ENCODE peak calls at places on chromosome 5, in eight cellular contexts. One of them, this sample, is unnamed.
A peak's percentile ranks its signal among the peaks of the same experiment; 100 is the strongest.

GRCh38 chr5:66306844-66307315 is 162.8 kb downstream of the SREK1 start:
- DNase-seq in H1: no peak
- DNase-seq in GM12878: no peak
- DNase-seq in SK-N-SH: no peak
- DNase-seq in HepG2: no peak
- DNase-seq in K562: no peak
- DNase-seq in IMR-90: no peak
- DNase-seq in A549: no peak
- DNase-seq in this sample: no peak

GRCh38 chr5:98777295-98777694 is 3.8 kb downstream of the RGMB start:
- DNase-seq in IMR-90: no peak
- DNase-seq in GM12878: no peak
- DNase-seq in SK-N-SH: no peak
- DNase-seq in A549: no peak
- DNase-seq in H1: no peak
- DNase-seq in HepG2: no peak
- DNase-seq in K562: no peak
- DNase-seq in this sample: no peak

GRCh38 chr5:38802125-38802524 is 43.7 kb upstream of the OSMR start:
- DNase-seq in HepG2: no peak
- DNase-seq in H1: no peak
- DNase-seq in A549: no peak
- DNase-seq in SK-N-SH: no peak
- DNase-seq in GM12878: no peak
- DNase-seq in K562: no peak
- DNase-seq in IMR-90: no peak
- DNase-seq in this sample: no peak

GRCh38 chr5:91983869-91984268 is 600.8 kb upstream of the ARRDC3 start:
- DNase-seq in IMR-90: peak; percentile 11
- DNase-seq in A549: no peak
- DNase-seq in H1: no peak
- DNase-seq in GM12878: no peak
- DNase-seq in HepG2: no peak
- DNase-seq in SK-N-SH: no peak
- DNase-seq in K562: no peak
- DNase-seq in this sample: no peak

GRCh38 chr5:93886917-93887361 is 145.5 kb upstream of the POU5F2 start:
- DNase-seq in K562: no peak
- DNase-seq in H1: no peak
- DNase-seq in GM12878: no peak
- DNase-seq in SK-N-SH: no peak
- DNase-seq in A549: no peak
- DNase-seq in IMR-90: peak; percentile 21
- DNase-seq in HepG2: no peak
- DNase-seq in this sample: no peak

GRCh38 chr5:172757394-172758010 is 13.5 kb downstream of the DUSP1 start:
- DNase-seq in SK-N-SH: no peak
- DNase-seq in K562: no peak
- DNase-seq in HepG2: no peak
- DNase-seq in A549: no peak
- DNase-seq in GM12878: no peak
- DNase-seq in H1: no peak
- DNase-seq in IMR-90: no peak
- DNase-seq in this sample: no peak

GRCh38 chr5:79488058-79488457 is 25.9 kb downstream of the HOMER1 start:
- DNase-seq in K562: no peak
- DNase-seq in H1: no peak
- DNase-seq in IMR-90: no peak
- DNase-seq in HepG2: no peak
- DNase-seq in SK-N-SH: peak; percentile 33
- DNase-seq in GM12878: no peak
- DNase-seq in A549: no peak
- DNase-seq in this sample: no peak

GRCh38 chr5:5666389-5666788 is 243.9 kb downstream of the ICE1 start:
- DNase-seq in IMR-90: no peak
- DNase-seq in A549: no peak
- DNase-seq in GM12878: no peak
- DNase-seq in HepG2: no peak
- DNase-seq in SK-N-SH: peak; percentile 69
- DNase-seq in H1: no peak
- DNase-seq in K562: no peak
- DNase-seq in this sample: no peak

GRCh38 chr5:116577064-116577788 is 2.6 kb upstream of the SEMA6A start:
- DNase-seq in GM12878: peak; percentile 92
- DNase-seq in SK-N-SH: no peak
- DNase-seq in HepG2: no peak
- DNase-seq in A549: no peak
- DNase-seq in K562: no peak
- DNase-seq in IMR-90: no peak
- DNase-seq in H1: no peak
- DNase-seq in this sample: no peak

GRCh38 chr5:134136221-134136631 is 21.7 kb downstream of the TCF7 start:
- DNase-seq in H1: no peak
- DNase-seq in K562: no peak
- DNase-seq in SK-N-SH: no peak
- DNase-seq in HepG2: no peak
- DNase-seq in GM12878: no peak
- DNase-seq in A549: no peak
- DNase-seq in IMR-90: no peak
- DNase-seq in this sample: no peak

GRCh38 chr5:98872679-98873078 is 56.1 kb downstream of the CHD1 start:
- DNase-seq in HepG2: no peak
- DNase-seq in A549: no peak
- DNase-seq in IMR-90: peak; percentile 37
- DNase-seq in SK-N-SH: no peak
- DNase-seq in H1: no peak
- DNase-seq in K562: no peak
- DNase-seq in GM12878: no peak
- DNase-seq in this sample: no peak

GRCh38 chr5:172877496-172878260 is 43.6 kb downstream of the ERGIC1 start:
- DNase-seq in IMR-90: no peak
- DNase-seq in SK-N-SH: no peak
- DNase-seq in GM12878: no peak
- DNase-seq in A549: no peak
- DNase-seq in K562: no peak
- DNase-seq in HepG2: no peak
- DNase-seq in H1: no peak
- DNase-seq in this sample: no peak

GRCh38 chr5:81768960-81769452 is 18.1 kb upstream of the SSBP2 start:
- DNase-seq in H1: no peak
- DNase-seq in GM12878: no peak
- DNase-seq in SK-N-SH: no peak
- DNase-seq in HepG2: peak; percentile 3
- DNase-seq in K562: no peak
- DNase-seq in A549: peak; percentile 81
- DNase-seq in IMR-90: peak; percentile 87
- DNase-seq in this sample: peak; percentile 35

GRCh38 chr5:10588779-10589447 is 25.0 kb downstream of the ANKRD33B start:
- DNase-seq in IMR-90: no peak
- DNase-seq in SK-N-SH: no peak
- DNase-seq in GM12878: no peak
- DNase-seq in A549: no peak
- DNase-seq in HepG2: no peak
- DNase-seq in K562: peak; percentile 99
- DNase-seq in H1: no peak
- DNase-seq in this sample: no peak

GRCh38 chr5:75239681-75240080 is 3.0 kb upstream of the ANKRD31 start:
- DNase-seq in K562: no peak
- DNase-seq in HepG2: peak; percentile 28
- DNase-seq in SK-N-SH: no peak
- DNase-seq in IMR-90: no peak
- DNase-seq in GM12878: no peak
- DNase-seq in A549: no peak
- DNase-seq in H1: no peak
- DNase-seq in this sample: peak; percentile 51

GRCh38 chr5:133552925-133553525 is 59.3 kb downstream of the FSTL4 start:
- DNase-seq in HepG2: peak; percentile 25
- DNase-seq in IMR-90: peak; percentile 26
- DNase-seq in SK-N-SH: peak; percentile 58
- DNase-seq in K562: peak; percentile 78
- DNase-seq in H1: peak; percentile 38
- DNase-seq in A549: peak; percentile 62
- DNase-seq in GM12878: no peak
- DNase-seq in this sample: peak; percentile 41

GRCh38 chr5:123460296-123460729 is 37.1 kb upstream of the CEP120 start:
- DNase-seq in SK-N-SH: no peak
- DNase-seq in A549: peak; percentile 8
- DNase-seq in K562: peak; percentile 20
- DNase-seq in HepG2: no peak
- DNase-seq in IMR-90: peak; percentile 71
- DNase-seq in GM12878: no peak
- DNase-seq in H1: no peak
- DNase-seq in this sample: peak; percentile 47

GRCh38 chr5:125451622-125452021 is 705.2 kb upstream of the ZNF608 start:
- DNase-seq in H1: no peak
- DNase-seq in K562: no peak
- DNase-seq in SK-N-SH: no peak
- DNase-seq in GM12878: no peak
- DNase-seq in IMR-90: no peak
- DNase-seq in HepG2: no peak
- DNase-seq in A549: no peak
- DNase-seq in this sample: no peak

GRCh38 chr5:125455041-125455440 is 708.6 kb upstream of the ZNF608 start:
- DNase-seq in HepG2: no peak
- DNase-seq in A549: no peak
- DNase-seq in H1: no peak
- DNase-seq in IMR-90: peak; percentile 53
- DNase-seq in GM12878: no peak
- DNase-seq in K562: no peak
- DNase-seq in SK-N-SH: no peak
- DNase-seq in this sample: no peak

GRCh38 chr5:125453011-125453410 is 706.6 kb upstream of the ZNF608 start:
- DNase-seq in SK-N-SH: no peak
- DNase-seq in A549: no peak
- DNase-seq in HepG2: no peak
- DNase-seq in IMR-90: no peak
- DNase-seq in K562: no peak
- DNase-seq in H1: no peak
- DNase-seq in GM12878: no peak
- DNase-seq in this sample: no peak

GRCh38 chr5:125446986-125447385 is 700.5 kb upstream of the ZNF608 start:
- DNase-seq in K562: no peak
- DNase-seq in HepG2: no peak
- DNase-seq in H1: no peak
- DNase-seq in SK-N-SH: no peak
- DNase-seq in GM12878: no peak
- DNase-seq in A549: no peak
- DNase-seq in IMR-90: peak; percentile 86
- DNase-seq in this sample: no peak

DNA sequence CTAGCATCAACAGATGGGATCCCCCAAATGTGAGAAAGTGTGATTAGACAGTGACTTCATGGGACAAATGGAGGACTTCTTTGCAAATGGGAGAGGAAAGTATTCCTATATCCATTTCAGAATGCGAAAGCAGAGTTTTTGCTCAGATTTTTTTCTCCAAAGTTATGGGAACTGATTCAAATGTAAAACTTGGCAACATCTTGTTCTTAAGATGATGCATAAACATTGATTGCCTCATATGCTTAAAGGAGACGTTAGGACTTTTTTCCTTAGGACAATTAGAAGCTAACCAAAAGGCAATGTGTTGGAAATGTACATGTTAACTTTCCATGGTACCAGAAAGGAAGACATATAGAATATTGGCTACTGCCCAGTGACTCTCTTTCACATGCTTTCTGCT is 704.4 kb upstream of the ZNF608 start:
- DNase-seq in IMR-90: peak; percentile 67
- DNase-seq in H1: no peak
- DNase-seq in K562: no peak
- DNase-seq in GM12878: no peak
- DNase-seq in HepG2: no peak
- DNase-seq in SK-N-SH: no peak
- DNase-seq in A549: no peak
- DNase-seq in this sample: no peak
- TF ChIP-seq RAD21 in IMR-90: no peak
- TF ChIP-seq RAD21 in H1: no peak
- TF ChIP-seq RAD21 in K562: no peak
- TF ChIP-seq RAD21 in GM12878: no peak
- TF ChIP-seq RAD21 in HepG2: no peak
- TF ChIP-seq RAD21 in SK-N-SH: no peak
- TF ChIP-seq RAD21 in A549: no peak
- TF ChIP-seq RAD21 in this sample: no peak

DNA sequence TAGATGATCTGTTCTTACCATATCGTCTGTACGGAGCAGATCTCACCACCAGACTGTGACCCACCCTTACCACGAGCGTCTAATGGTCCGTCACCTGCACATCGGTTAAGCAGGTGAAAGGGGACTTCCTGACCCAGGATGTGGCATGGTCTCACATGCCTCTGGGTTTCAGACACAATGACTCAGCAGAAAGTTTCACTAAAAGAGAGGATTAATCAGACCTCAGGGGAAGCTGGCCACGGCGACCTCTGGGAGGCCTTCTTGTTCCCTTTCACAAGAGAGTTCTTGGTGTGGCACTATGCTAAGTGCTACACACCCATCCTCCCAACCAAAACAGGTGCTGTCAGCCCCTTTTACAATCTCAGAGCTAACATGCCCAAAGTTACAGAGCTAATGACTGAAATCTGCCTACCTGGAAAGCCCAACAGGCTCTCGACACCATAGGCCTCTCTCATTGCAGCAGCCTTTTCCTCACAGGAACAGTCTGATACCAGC is 41.6 kb downstream of the ADAMTS12 start:
- DNase-seq in H1: no peak
- DNase-seq in GM12878: peak; percentile 99
- DNase-seq in A549: no peak
- DNase-seq in K562: no peak
- DNase-seq in SK-N-SH: no peak
- DNase-seq in IMR-90: peak; percentile 75
- DNase-seq in HepG2: peak; percentile 3
- DNase-seq in this sample: no peak
- TF ChIP-seq RAD21 in H1: peak; percentile 5
- TF ChIP-seq RAD21 in GM12878: peak; percentile 54
- TF ChIP-seq RAD21 in A549: no peak
- TF ChIP-seq RAD21 in K562: no peak
- TF ChIP-seq RAD21 in SK-N-SH: no peak
- TF ChIP-seq RAD21 in IMR-90: no peak
- TF ChIP-seq RAD21 in HepG2: no peak
- TF ChIP-seq RAD21 in this sample: no peak

DNA sequence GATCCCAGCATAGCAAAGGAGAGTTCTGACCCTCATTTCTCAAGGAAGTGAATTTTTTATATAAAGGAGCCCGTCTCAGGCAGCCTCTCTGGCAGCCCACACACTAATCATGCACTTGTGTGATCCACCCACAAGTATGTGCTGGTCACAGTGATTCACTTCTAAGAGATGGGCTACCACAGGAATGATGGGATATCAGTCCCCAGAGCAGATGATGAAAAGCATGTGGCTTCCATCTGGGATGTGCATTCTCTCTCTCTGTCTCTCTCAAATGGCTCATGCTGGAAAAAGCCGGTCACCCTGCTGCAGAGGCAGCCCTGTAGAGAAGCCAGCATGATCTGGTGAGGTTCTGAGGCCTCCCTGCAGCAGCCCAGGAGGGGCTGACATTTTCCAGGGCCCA is 74.2 kb upstream of the ADCY2 start:
- DNase-seq in A549: no peak
- DNase-seq in GM12878: no peak
- DNase-seq in SK-N-SH: no peak
- DNase-seq in K562: no peak
- DNase-seq in H1: no peak
- DNase-seq in HepG2: no peak
- DNase-seq in IMR-90: no peak
- DNase-seq in this sample: no peak
- TF ChIP-seq RAD21 in A549: no peak
- TF ChIP-seq RAD21 in GM12878: no peak
- TF ChIP-seq RAD21 in SK-N-SH: no peak
- TF ChIP-seq RAD21 in K562: no peak
- TF ChIP-seq RAD21 in H1: no peak
- TF ChIP-seq RAD21 in HepG2: no peak
- TF ChIP-seq RAD21 in IMR-90: no peak
- TF ChIP-seq RAD21 in this sample: no peak

GRCh38 chr5:150750469-150750868 is 8.3 kb downstream of the DCTN4 start:
- DNase-seq in GM12878: no peak
- DNase-seq in IMR-90: peak; percentile 17
- DNase-seq in SK-N-SH: peak; percentile 19
- DNase-seq in K562: no peak
- DNase-seq in HepG2: no peak
- DNase-seq in H1: no peak
- DNase-seq in A549: no peak
- DNase-seq in this sample: no peak
- TF ChIP-seq RAD21 in GM12878: no peak
- TF ChIP-seq RAD21 in IMR-90: no peak
- TF ChIP-seq RAD21 in SK-N-SH: no peak
- TF ChIP-seq RAD21 in K562: no peak
- TF ChIP-seq RAD21 in HepG2: no peak
- TF ChIP-seq RAD21 in H1: no peak
- TF ChIP-seq RAD21 in A549: no peak
- TF ChIP-seq RAD21 in this sample: no peak

This sample was measured in HCT116.